ENCODE peak calls at places on chromosome 2, in eight cellular contexts. D is stimulated activated CD8-positive, alpha-beta memory T cell treated with anti-CD3 and anti-CD28 coated beads, Interleukin-12 subunit alpha, Interleukin-12 subunit beta, amount 100 ng/mL, for 1 hour; U is CD8-positive, alpha-beta memory T cell; C is RPMI7951; V is mucosa of gallbladder; W is Right ventricle myocardium superior; E is mammary epithelial cell; I is HEK293T. Y is an unnamed sample.

GRCh38 chr2:105149272-105149671 is 92.3 kb upstream of the GPR45 start:
- DNase-seq in E (no peak), D (no peak), U (no peak), W (no peak), V (no peak), C (no peak), I (no peak), Y (no peak)

GRCh38 chr2:31475692-31476091 is 61.1 kb upstream of the XDH start:
- DNase-seq in D (no peak), W (no peak), U (no peak), V (no peak), E (peak), I (no peak), C (peak), Y (no peak)

GRCh38 chr2:218567797-218568189 is 358 bp downstream of the USP37 start:
- DNase-seq in W (no peak), C (no peak), I (no peak), E (no peak), D (peak), U (no peak), V (no peak), Y (no peak)

GRCh38 chr2:601806-602455 is 75.3 kb downstream of the TMEM18 start:
- DNase-seq in C (no peak), I (no peak), W (no peak), U (no peak), E (no peak), D (no peak), V (no peak), Y (no peak)

GRCh38 chr2:53859354-53860159 is at the start of gene GPR75:
- DNase-seq in V (peak), D (no peak), U (no peak), C (no peak), W (peak), I (no peak), E (peak), Y (peak)

GRCh38 chr2:151947524-151948165 is 119.4 kb upstream of the ARL5A start:
- DNase-seq in E (peak), V (no peak), I (no peak), W (peak), C (no peak), D (no peak), U (no peak), Y (peak)

GRCh38 chr2:68709421-68709911 is 25.1 kb upstream of the ARHGAP25 start:
- DNase-seq in D (no peak), V (no peak), I (peak), C (peak), W (no peak), U (no peak), E (peak), Y (peak)

GRCh38 chr2:143117225-143117624 is 12.0 kb upstream of the ARHGAP15 start:
- DNase-seq in U (no peak), W (no peak), E (no peak), I (no peak), V (no peak), C (no peak), D (no peak), Y (no peak)

GRCh38 chr2:70789304-70790078 is 952 bp downstream of the FIGLA start:
- DNase-seq in E (peak), I (peak), V (peak), D (peak), W (peak), U (peak), C (peak), Y (peak)

GRCh38 chr2:216838146-216838545 is 21.7 kb downstream of the TNP1 start:
- DNase-seq in C (no peak), D (no peak), E (no peak), V (no peak), W (peak), U (no peak), I (no peak), Y (no peak)

GRCh38 chr2:234457421-234457820 is 39.5 kb downstream of the ARL4C start:
- DNase-seq in W (no peak), D (no peak), E (no peak), C (no peak), V (no peak), I (no peak), U (no peak), Y (no peak)

GRCh38 chr2:190627881-190628412 is 20.9 kb upstream of the NAB1 start:
- DNase-seq in U (peak), V (no peak), E (no peak), I (no peak), D (no peak), C (peak), W (peak), Y (peak)

GRCh38 chr2:241354668-241355658 is 1.1 kb upstream of the FARP2 start:
- DNase-seq in C (peak), V (peak), I (peak), W (peak), D (peak), E (peak), U (peak), Y (peak)

GRCh38 chr2:208594642-208595385 is 188.2 kb downstream of the PTH2R start:
- DNase-seq in C (no peak), V (no peak), D (no peak), E (no peak), W (no peak), I (no peak), U (no peak), Y (peak)

GRCh38 chr2:57453929-57454328 is 592.7 kb upstream of the VRK2 start:
- DNase-seq in U (no peak), D (no peak), E (no peak), V (no peak), W (no peak), C (no peak), I (no peak), Y (peak)

GRCh38 chr2:119491776-119492525 is 32.3 kb downstream of the SCTR start:
- DNase-seq in I (peak), U (no peak), V (peak), E (peak), W (no peak), D (no peak), C (peak), Y (peak)

GRCh38 chr2:72084584-72084976 is 63.1 kb downstream of the CYP26B1 start:
- DNase-seq in E (no peak), I (no peak), W (no peak), C (peak), D (no peak), U (no peak), V (no peak), Y (no peak)

GRCh38 chr2:239883326-239884050 is 141.7 kb downstream of the NDUFA10 start:
- DNase-seq in C (no peak), I (no peak), U (no peak), W (no peak), E (no peak), V (no peak), D (no peak), Y (no peak)

GRCh38 chr2:46876741-46877384 is 38.7 kb downstream of the MCFD2 start:
- DNase-seq in E (peak), U (no peak), V (peak), I (peak), C (peak), D (no peak), W (no peak), Y (peak)

GRCh38 chr2:74587664-74588277 is 33.3 kb downstream of the DOK1 start:
- DNase-seq in W (peak), I (peak), U (peak), V (peak), D (peak), C (peak), E (peak), Y (peak)

GRCh38 chr2:213152065-213152794 is 818 bp upstream of the IKZF2 start:
- DNase-seq in I (peak), E (peak), D (no peak), W (peak), C (peak), U (no peak), V (peak), Y (peak)

GRCh38 chr2:215332876-215333600 is 21.2 kb downstream of the ATIC start:
- DNase-seq in E (no peak), W (no peak), D (no peak), V (no peak), C (no peak), I (no peak), U (no peak), Y (no peak)

GRCh38 chr2:196927318-196928225 is 1.1 kb upstream of the PGAP1 start:
- DNase-seq in C (peak), V (no peak), W (no peak), D (peak), I (no peak), E (peak), U (peak), Y (peak)

GRCh38 chr2:52810460-52810859 is 957.1 kb upstream of the CHAC2 start:
- DNase-seq in D (no peak), U (no peak), W (no peak), E (peak), C (no peak), I (peak), V (no peak), Y (peak)

GRCh38 chr2:74599676-74600075 is 45.2 kb downstream of the DOK1 start:
- DNase-seq in E (no peak), W (no peak), D (no peak), V (no peak), C (no peak), I (no peak), U (no peak), Y (no peak)

GRCh38 chr2:37753758-37754157 is 82.3 kb upstream of the CDC42EP3 start:
- DNase-seq in E (no peak), W (no peak), V (no peak), I (no peak), D (no peak), C (no peak), U (no peak), Y (no peak)

GRCh38 chr2:68811364-68811763 is 59.8 kb downstream of the BMP10 start:
- DNase-seq in U (no peak), W (peak), C (peak), D (no peak), V (no peak), I (no peak), E (peak), Y (no peak)

GRCh38 chr2:217325251-217325650 is 465.4 kb upstream of the TNP1 start:
- DNase-seq in E (no peak), V (no peak), W (no peak), C (no peak), U (no peak), I (no peak), D (no peak), Y (no peak)

GRCh38 chr2:32383858-32384257 is 27.0 kb downstream of the BIRC6 start:
- DNase-seq in W (no peak), I (no peak), E (no peak), V (no peak), U (no peak), C (no peak), D (no peak), Y (no peak)

GRCh38 chr2:24317491-24317920 is 42.8 kb downstream of the ITSN2 start:
- DNase-seq in V (peak), E (peak), D (no peak), U (no peak), C (peak), I (no peak), W (peak), Y (no peak)

GRCh38 chr2:64637931-64638330 is 15.8 kb downstream of the SERTAD2 start:
- DNase-seq in U (no peak), V (no peak), W (no peak), I (no peak), D (no peak), E (peak), C (no peak), Y (no peak)

GRCh38 chr2:241350878-241351639 is 5.0 kb upstream of the FARP2 start:
- DNase-seq in V (no peak), W (no peak), U (no peak), D (no peak), E (no peak), I (no peak), C (no peak), Y (no peak)

GRCh38 chr2:238597638-238598528 is 171.2 kb downstream of the ASB1 start:
- DNase-seq in D (no peak), C (no peak), W (no peak), U (no peak), I (no peak), V (no peak), E (no peak), Y (no peak)

Y was measured in iPS-NIHi11.